ENCODE peak calls at places on chromosomes 12 and 14, in four cellular contexts. L is mucosa of descending colon, O is left ventricle myocardium inferior, B is Panc1. F is an unnamed sample. For H3K4me1, the result is how much of the 10 kb centered on the place peaks cover.

GRCh38 chr12:30795660-30796507 is 41.1 kb upstream of the CAPRIN2 start:
- DNase-seq in L (peak), O (peak), B (peak), F (peak)

GRCh38 chr14:28751467-28752058 is 15.0 kb upstream of the FOXG1 start:
- DNase-seq in L (peak), O (no peak), B (peak), F (no peak)

GRCh38 chr14:70735043-70735442 is 74.3 kb downstream of the MAP3K9 start:
- DNase-seq in L (no peak), O (no peak), B (no peak), F (no peak)

GRCh38 chr14:53278602-53279506 is 125.7 kb upstream of the DDHD1 start:
- DNase-seq in L (no peak), O (no peak), B (no peak), F (no peak)

GRCh38 chr14:100862277-100862676 is 36.4 kb downstream of the MEG3 start:
- DNase-seq in L (no peak), O (peak), B (no peak), F (no peak)

GRCh38 chr12:93373847-93374723 is 3.6 kb upstream of the NUDT4 start:
- DNase-seq in L (peak), O (no peak), B (no peak), F (no peak)

GRCh38 chr14:90453401-90453951 is 56.6 kb downstream of the CALM1 start:
- DNase-seq in L (no peak), O (peak), B (no peak), F (peak)

GRCh38 chr12:46362895-46363581 is 9.5 kb downstream of the SLC38A2 start:
- DNase-seq in L (no peak), O (no peak), B (no peak), F (no peak)

GRCh38 chr12:75672212-75672611 is 160.8 kb upstream of the KRR1 start:
- DNase-seq in L (no peak), O (no peak), B (no peak), F (no peak)

GRCh38 chr12:10363922-10364838 is 25.7 kb downstream of the KLRK1 start:
- DNase-seq in L (peak), O (peak), B (peak), F (peak)

GRCh38 chr12:41122894-41123293 is 65.2 kb upstream of the PDZRN4 start:
- DNase-seq in L (no peak), O (no peak), B (no peak), F (no peak)

GRCh38 chr12:130043685-130044421 is 118.4 kb upstream of the FZD10 start:
- DNase-seq in L (no peak), O (no peak), B (no peak), F (no peak)

GRCh38 chr14:58238252-58239247 is 6.1 kb upstream of the PSMA3 start:
- DNase-seq in L (peak), O (no peak), B (no peak), F (peak)

GRCh38 chr12:31471061-31471460 is 119.9 kb downstream of the DENND5B start:
- DNase-seq in L (no peak), O (no peak), B (no peak), F (no peak)

GRCh38 chr12:130987151-130987931 is 33.6 kb downstream of the ADGRD1 start:
- DNase-seq in L (no peak), O (no peak), B (no peak), F (no peak)

GRCh38 chr12:8011331-8011730 is 21.2 kb upstream of the FOXJ2 start:
- DNase-seq in L (no peak), O (no peak), B (no peak), F (no peak)

GRCh38 chr12:113259499-113259953 is 38.3 kb downstream of the TPCN1 start:
- DNase-seq in L (peak), O (peak), B (no peak), F (peak)

GRCh38 chr14:106766145-106766544 is 1239.8 kb downstream of the TMEM121 start:
- DNase-seq in L (peak), O (no peak), B (no peak), F (no peak)

GRCh38 chr14:35083530-35084150 is 37.6 kb downstream of the FAM177A1 start:
- DNase-seq in L (peak), O (no peak), B (no peak), F (no peak)

GRCh38 chr14:100722367-100722766 is 4.3 kb upstream of the DLK1 start:
- DNase-seq in L (no peak), O (no peak), B (no peak), F (no peak)

GRCh38 chr14:22689186-22689585 is 45.0 kb upstream of the OR6J1 start:
- DNase-seq in L (no peak), O (no peak), B (peak), F (no peak)

GRCh38 chr12:98446060-98446459 is 69.3 kb upstream of the TMPO start:
- DNase-seq in L (no peak), O (no peak), B (no peak), F (no peak)

GRCh38 chr12:57046947-57047890 is 2.7 kb downstream of the MYO1A start:
- DNase-seq in L (no peak), O (no peak), B (no peak), F (no peak)

GRCh38 chr14:76186318-76187027 is 34.8 kb downstream of the GPATCH2L start:
- DNase-seq in L (no peak), O (no peak), B (no peak), F (no peak)

GRCh38 chr14:95316826-95317225 is 2.9 kb downstream of the CLMN start:
- DNase-seq in L (no peak), O (no peak), B (no peak), F (no peak)

GRCh38 chr12:113766133-113766879 is 199.8 kb downstream of the RBM19 start:
- DNase-seq in L (no peak), O (no peak), B (no peak), F (no peak)

GRCh38 chr12:127115468-127116035 is 1151.4 kb upstream of the TMEM132C start:
- DNase-seq in L (no peak), O (no peak), B (no peak), F (no peak)

GRCh38 chr14:100610511-100611217 is 23.4 kb upstream of the BEGAIN start:
- DNase-seq in L (peak), O (no peak), B (peak), F (no peak)

GRCh38 chr14:104220225-104221070 is 82.1 kb downstream of the KIF26A start:
- DNase-seq in L (no peak), O (no peak), B (no peak), F (peak)

GRCh38 chr14:49977126-49977841 is 84.4 kb downstream of the ARF6 start:
- DNase-seq in L (no peak), O (no peak), B (no peak), F (no peak)

GRCh38 chr12:65953621-65954020 is 129.3 kb downstream of the HMGA2 start:
- DNase-seq in L (no peak), O (no peak), B (no peak), F (no peak)
- H3K4me1 ChIP-seq in L (under half), O (under half), B (half or more), F (under half)

GRCh38 chr14:55074662-55075061 is 23.2 kb downstream of the MAPK1IP1L start:
- DNase-seq in L (no peak), O (no peak), B (no peak), F (no peak)
- H3K4me1 ChIP-seq in L (under half), O (half or more), B (under half), F (under half)

DNA sequence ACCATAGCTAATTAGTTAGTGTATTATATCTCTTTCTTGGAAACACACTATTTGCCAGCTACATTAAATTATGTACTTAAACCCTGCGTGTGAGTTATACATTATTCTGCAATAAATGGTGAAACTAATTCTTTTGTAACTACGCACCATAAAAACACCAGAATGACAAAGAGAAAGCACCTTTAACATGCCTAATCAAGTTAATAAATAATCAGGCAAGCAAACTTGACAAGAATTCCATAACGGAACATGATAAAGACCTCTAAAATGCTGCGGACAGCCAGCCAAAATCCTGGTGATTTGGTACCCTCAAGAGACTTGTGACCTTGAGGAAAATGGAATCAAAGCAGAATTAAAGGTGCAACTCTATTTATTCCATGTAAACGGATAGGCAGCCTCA is 375.3 kb upstream of the KITLG start:
- DNase-seq in L (no peak), O (no peak), B (no peak), F (no peak)
- H3K4me1 ChIP-seq in L (under half), O (under half), B (under half), F (under half)

GRCh38 chr12:116662612-116663144 is 75.2 kb downstream of the SPRING1 start:
- DNase-seq in L (peak), O (no peak), B (no peak), F (peak)

GRCh38 chr12:116656371-116656770 is 81.5 kb downstream of the SPRING1 start:
- DNase-seq in L (no peak), O (no peak), B (no peak), F (no peak)

GRCh38 chr12:116661341-116661740 is 76.5 kb downstream of the SPRING1 start:
- DNase-seq in L (no peak), O (no peak), B (no peak), F (no peak)

GRCh38 chr12:116657921-116658495 is 79.9 kb downstream of the SPRING1 start:
- DNase-seq in L (no peak), O (no peak), B (no peak), F (no peak)

DNA sequence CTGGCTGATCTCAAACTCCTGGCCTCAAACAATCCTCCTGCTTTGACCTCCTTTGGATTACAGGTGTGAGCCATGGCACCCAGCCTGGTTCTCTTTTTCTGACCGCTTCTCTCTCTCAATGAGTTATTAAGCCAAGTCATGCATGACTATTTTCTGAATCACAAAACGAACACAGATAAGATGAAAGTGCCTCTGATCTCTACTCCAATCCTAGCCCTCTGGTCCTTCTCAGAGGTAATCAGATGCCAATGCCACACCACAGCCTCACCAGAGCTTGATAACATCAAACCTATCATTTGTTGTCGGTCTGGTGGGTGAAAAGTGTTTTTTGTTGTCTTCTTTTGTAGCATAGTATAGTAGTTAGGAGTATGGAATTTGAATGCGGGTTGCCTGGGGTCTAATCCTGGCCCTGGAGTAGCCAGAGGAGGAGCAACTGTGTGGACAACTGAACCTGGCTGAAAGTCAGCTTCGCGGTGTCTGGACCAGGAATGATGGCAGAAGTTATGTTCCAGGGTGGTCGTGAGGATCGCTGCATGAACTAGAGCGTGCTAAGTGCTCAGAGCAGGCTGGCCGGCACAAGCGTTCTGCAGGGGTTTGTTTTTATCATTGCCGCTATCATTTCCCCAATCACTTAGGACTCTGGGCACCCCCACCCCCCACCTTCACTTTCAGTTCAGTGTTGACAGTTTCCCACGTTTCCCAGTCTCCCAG is 77.9 kb downstream of the SPRING1 start:
- DNase-seq in L (no peak), O (no peak), B (no peak), F (no peak)
- H3K4me1 ChIP-seq in L (under half), O (under half), B (under half), F (under half)

F was measured in pancreas.